ENCODE peak calls at places on chromosomes 7 and 10, in five cellular contexts. C, P, S, X and O are unnamed samples.
A peak's percentile ranks its signal among the peaks of the same experiment; 100 is the strongest.

GRCh38 chr10:48389272-48389671 is 82.8 kb downstream of the MAPK8 start:
- DNase-seq in C (no peak), P (no peak), S (no peak), X (no peak), O (no peak)

GRCh38 chr7:17434191-17434590 is 135.7 kb downstream of the AHR start:
- DNase-seq in C (no peak), P (no peak), S (no peak), X (no peak), O (no peak)

GRCh38 chr10:104256335-104257080 is 1.8 kb downstream of the GSTO1 start:
- DNase-seq in C (no peak), P (no peak), S (no peak), X (no peak), O (no peak)

GRCh38 chr7:98294798-98295382 is 13.4 kb downstream of the BRI3 start:
- DNase-seq in C (peak; percentile 59), P (peak; percentile 80), S (no peak), X (no peak), O (peak; percentile 58)

GRCh38 chr7:121798896-121799295 is 74.1 kb upstream of the PTPRZ1 start:
- DNase-seq in C (no peak), P (no peak), S (no peak), X (no peak), O (no peak)

GRCh38 chr7:72540106-72540611 is 128.0 kb upstream of the CALN1 start:
- DNase-seq in C (no peak), P (no peak), S (no peak), X (no peak), O (no peak)

GRCh38 chr7:19117081-19117869 is at the start of gene TWIST1:
- DNase-seq in C (peak; percentile 41), P (peak; percentile 43), S (no peak), X (no peak), O (no peak)

GRCh38 chr7:130154501-130155317 is 50.5 kb downstream of the TMEM209 start:
- DNase-seq in C (peak; percentile 96), P (no peak), S (no peak), X (no peak), O (no peak)

GRCh38 chr7:146902728-146903127 is 786.1 kb downstream of the CNTNAP2 start:
- DNase-seq in C (no peak), P (no peak), S (no peak), X (no peak), O (no peak)